ENCODE peak calls at places on chromosomes 2 and 18, in eight cellular contexts. T is astrocyte of the spinal cord; H is cardiac muscle cell; F is thoracic aorta; X is sigmoid colon; U is OCI-LY7; C is CD8-positive, alpha-beta T cell; E is MM.1S. L is an unnamed sample.

GRCh38 chr2:20236496-20236895 is 11.6 kb upstream of the SDC1 start:
- DNase-seq in T (no peak), H (no peak), E (no peak), F (no peak), X (no peak), C (no peak), U (no peak), L (no peak)

GRCh38 chr18:55246278-55246677 is 287.0 kb upstream of the CCDC68 start:
- DNase-seq in X (no peak), E (no peak), U (no peak), T (no peak), F (no peak), H (no peak), C (no peak), L (no peak)

GRCh38 chr2:102208774-102209173 is 22.0 kb downstream of the IL1RL2 start:
- DNase-seq in F (no peak), C (no peak), U (no peak), E (no peak), T (no peak), H (no peak), X (no peak), L (no peak)

GRCh38 chr18:47968006-47968676 is 37.7 kb upstream of the SMAD2 start:
- DNase-seq in X (no peak), H (peak), T (peak), F (no peak), E (no peak), C (no peak), U (no peak), L (no peak)

GRCh38 chr18:58669731-58670379 is 1.4 kb upstream of the MALT1 start:
- DNase-seq in C (no peak), U (no peak), T (peak), F (no peak), X (no peak), H (no peak), E (no peak), L (no peak)

GRCh38 chr18:78323453-78324230 is 656.0 kb upstream of the SALL3 start:
- DNase-seq in C (no peak), U (no peak), H (no peak), X (no peak), T (no peak), E (no peak), F (no peak), L (no peak)

GRCh38 chr18:46297124-46297523 is 192.9 kb downstream of the HAUS1 start:
- DNase-seq in E (no peak), H (no peak), T (no peak), C (no peak), F (no peak), U (no peak), X (no peak), L (no peak)

GRCh38 chr2:174939046-174939445 is 66.1 kb downstream of the CHN1 start:
- DNase-seq in F (no peak), X (no peak), E (no peak), T (peak), U (no peak), H (no peak), C (no peak), L (no peak)

GRCh38 chr2:100744589-100744988 is 75.3 kb upstream of the NPAS2 start:
- DNase-seq in C (no peak), T (peak), E (no peak), F (no peak), U (no peak), X (no peak), H (no peak), L (no peak)

GRCh38 chr2:6524678-6525367 is 340.9 kb downstream of the CMPK2 start:
- DNase-seq in E (no peak), C (no peak), H (peak), U (no peak), X (no peak), F (no peak), T (peak), L (no peak)

GRCh38 chr2:28558421-28558820 is 62.6 kb downstream of the PLB1 start:
- DNase-seq in C (no peak), T (no peak), U (no peak), E (no peak), F (no peak), H (no peak), X (peak), L (no peak)

GRCh38 chr2:46267616-46268015 is 29.6 kb upstream of the EPAS1 start:
- DNase-seq in X (no peak), F (no peak), U (no peak), C (no peak), H (no peak), T (peak), E (no peak), L (no peak)

GRCh38 chr2:234163510-234163909 is 113.0 kb downstream of the SPP2 start:
- DNase-seq in F (no peak), C (no peak), T (no peak), X (no peak), H (no peak), E (peak), U (no peak), L (no peak)

GRCh38 chr18:79918089-79919011 is 33.1 kb downstream of the SLC66A2 start:
- DNase-seq in F (no peak), X (peak), C (no peak), T (no peak), U (no peak), E (no peak), H (no peak), L (no peak)

GRCh38 chr18:53864758-53865157 is 359.7 kb downstream of the MBD2 start:
- DNase-seq in U (no peak), F (no peak), E (no peak), X (no peak), T (no peak), C (no peak), H (peak), L (no peak)
- TF ChIP-seq CTCF in U (no peak), F (no peak), E (no peak), X (no peak), T (no peak), C (no peak), H (no peak), L (no peak)

GRCh38 chr2:25041307-25041927 is 459 bp upstream of the EFR3B start:
- DNase-seq in F (no peak), H (peak), E (peak), X (peak), C (peak), U (peak), T (peak), L (peak)
- TF ChIP-seq CTCF in F (peak), H (peak), E (peak), X (no peak), C (no peak), U (no peak), T (peak), L (peak)

GRCh38 chr2:73292316-73292905 is 937 bp downstream of the EGR4 start:
- DNase-seq in U (no peak), E (no peak), X (no peak), F (no peak), T (no peak), H (no peak), C (peak), L (no peak)

GRCh38 chr2:73291093-73291460 is 2.3 kb downstream of the EGR4 start:
- DNase-seq in U (no peak), X (no peak), E (peak), H (peak), T (peak), F (no peak), C (peak), L (peak)

GRCh38 chr2:73291461-73292315 is 1.7 kb downstream of the EGR4 start:
- DNase-seq in H (peak), F (no peak), C (no peak), E (no peak), T (no peak), U (no peak), X (no peak), L (no peak)

GRCh38 chr2:73289304-73289703 is 4.0 kb downstream of the EGR4 start:
- DNase-seq in T (no peak), X (no peak), U (peak), C (no peak), H (no peak), F (no peak), E (no peak), L (no peak)

GRCh38 chr2:73290049-73290839 is 3.1 kb downstream of the EGR4 start:
- DNase-seq in F (no peak), U (peak), C (peak), H (peak), E (peak), T (no peak), X (no peak), L (no peak)
- TF ChIP-seq CTCF in F (no peak), U (peak), C (peak), H (peak), E (peak), T (peak), X (no peak), L (peak)

GRCh38 chr2:213806125-213806726 is 522.0 kb downstream of the SPAG16 start:
- DNase-seq in U (peak), X (no peak), F (no peak), H (peak), C (no peak), E (peak), T (peak), L (no peak)
- TF ChIP-seq CTCF in U (peak), X (peak), F (peak), H (peak), C (no peak), E (peak), T (no peak), L (peak)

GRCh38 chr2:198928026-198928425 is 529.7 kb downstream of the SATB2 start:
- DNase-seq in E (no peak), X (no peak), F (no peak), C (no peak), U (no peak), H (no peak), T (no peak), L (no peak)

DNA sequence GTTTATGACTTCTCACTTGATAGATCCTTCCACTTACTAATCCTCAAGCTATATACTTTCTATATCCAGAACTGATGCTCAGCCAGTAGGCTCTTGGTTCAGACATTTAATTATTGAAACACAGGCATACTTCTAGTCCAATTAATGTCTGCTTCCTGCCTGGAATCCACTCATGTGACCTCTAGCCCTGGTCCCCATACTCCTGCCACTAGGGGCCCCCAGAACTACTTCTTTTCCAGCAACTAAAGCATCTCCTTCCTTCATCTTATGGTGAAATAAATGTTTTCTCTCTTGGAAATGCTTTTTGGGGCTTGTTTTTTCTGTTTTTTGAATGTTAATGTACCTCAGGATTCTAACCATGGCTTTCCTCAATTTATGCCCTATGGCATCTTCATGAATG is 527.6 kb downstream of the SATB2 start:
- DNase-seq in C (no peak), H (no peak), X (no peak), E (peak), T (no peak), U (peak), F (no peak), L (no peak)
- TF ChIP-seq CTCF in C (no peak), H (no peak), X (no peak), E (peak), T (no peak), U (peak), F (no peak), L (peak)

GRCh38 chr2:182031956-182032355 is 46.3 kb downstream of the PPP1R1C start:
- DNase-seq in F (no peak), T (no peak), X (no peak), C (no peak), E (no peak), H (no peak), U (no peak), L (no peak)

GRCh38 chr2:182038579-182038978 is 52.9 kb downstream of the PPP1R1C start:
- DNase-seq in U (no peak), E (no peak), F (no peak), H (no peak), T (peak), X (no peak), C (no peak), L (no peak)

DNA sequence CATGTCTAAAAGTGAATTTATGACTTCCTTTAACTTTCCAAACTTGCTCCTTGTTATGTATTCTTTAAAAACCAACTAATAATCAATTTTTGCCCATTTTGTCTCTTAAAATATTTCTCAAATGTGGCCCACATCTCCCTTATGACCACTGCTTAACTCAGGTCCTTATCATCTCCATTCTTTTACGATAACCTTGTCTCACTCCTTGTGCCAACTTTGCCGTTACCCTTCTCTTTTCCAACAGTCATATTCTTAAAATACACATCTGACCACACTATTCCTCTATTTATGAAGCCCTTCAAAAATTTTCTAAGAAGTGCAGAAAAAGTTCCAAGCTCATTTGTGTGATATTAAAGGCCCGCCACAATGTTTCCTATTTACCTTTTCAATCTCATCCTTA is 47.8 kb downstream of the PPP1R1C start:
- DNase-seq in F (no peak), T (no peak), H (no peak), X (no peak), U (no peak), C (no peak), E (no peak), L (no peak)
- TF ChIP-seq CTCF in F (no peak), T (no peak), H (no peak), X (no peak), U (no peak), C (no peak), E (no peak), L (no peak)

DNA sequence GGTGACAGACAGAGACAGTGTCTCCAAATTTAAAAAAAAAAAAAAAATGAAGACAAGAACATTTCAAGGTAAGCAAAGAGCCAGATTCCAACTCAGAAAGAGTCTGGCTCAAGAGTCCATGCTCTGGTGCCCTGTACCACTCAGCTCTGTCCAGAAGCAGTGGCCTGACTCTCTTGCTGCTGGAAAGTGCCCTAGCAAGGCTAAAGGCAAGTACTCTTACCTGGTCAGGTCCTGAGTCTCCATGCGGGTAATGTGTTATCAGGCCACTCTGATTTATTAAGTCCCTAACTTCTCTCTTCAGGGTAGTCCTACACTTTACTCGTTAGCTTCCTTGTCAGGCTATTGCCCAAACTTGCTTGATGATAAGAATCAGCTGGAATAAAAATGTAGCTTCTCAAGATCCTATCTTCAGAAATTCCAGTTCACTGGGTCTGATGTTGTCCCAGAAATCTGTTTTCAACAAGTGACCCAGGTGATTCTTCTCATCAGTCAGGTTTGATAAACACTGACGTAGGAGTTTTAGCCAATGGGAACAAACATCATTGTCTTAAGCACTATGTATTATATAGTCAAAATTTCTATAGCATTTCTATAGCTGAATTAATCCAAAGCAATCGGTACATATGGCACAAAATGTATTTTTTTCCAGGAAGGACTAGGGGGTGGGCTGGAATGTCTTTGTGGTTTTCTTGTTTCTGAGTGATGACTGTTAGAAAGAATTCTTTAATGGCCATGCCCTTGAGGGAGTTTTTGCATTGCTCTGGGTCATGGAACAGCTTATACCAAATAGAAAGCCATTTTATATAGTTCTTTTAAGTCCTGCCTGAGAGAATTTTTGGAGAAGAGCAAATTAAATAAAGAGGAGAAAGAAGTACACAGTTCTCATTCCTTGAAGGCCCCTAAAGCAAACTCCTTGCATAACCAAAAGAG is 139.9 kb upstream of the DNMT3A start:
- DNase-seq in H (no peak), C (no peak), U (no peak), E (no peak), X (no peak), F (no peak), T (peak), L (no peak)
- TF ChIP-seq CTCF in H (no peak), C (no peak), U (no peak), E (no peak), X (no peak), F (no peak), T (no peak), L (no peak)

GRCh38 chr2:88834376-88834775 is 142.9 kb downstream of the RPIA start:
- DNase-seq in U (no peak), E (no peak), X (no peak), C (no peak), F (no peak), T (no peak), H (no peak), L (no peak)

GRCh38 chr2:88831071-88831791 is 139.8 kb downstream of the RPIA start:
- DNase-seq in H (no peak), T (peak), C (no peak), U (peak), F (no peak), E (no peak), X (no peak), L (no peak)

GRCh38 chr2:88832992-88833389 is 141.5 kb downstream of the RPIA start:
- DNase-seq in X (no peak), E (no peak), H (no peak), U (peak), F (no peak), C (no peak), T (no peak), L (no peak)

GRCh38 chr2:88831792-88832248 is 140.3 kb downstream of the RPIA start:
- DNase-seq in U (peak), X (no peak), C (peak), F (no peak), T (peak), E (peak), H (peak), L (no peak)

DNA sequence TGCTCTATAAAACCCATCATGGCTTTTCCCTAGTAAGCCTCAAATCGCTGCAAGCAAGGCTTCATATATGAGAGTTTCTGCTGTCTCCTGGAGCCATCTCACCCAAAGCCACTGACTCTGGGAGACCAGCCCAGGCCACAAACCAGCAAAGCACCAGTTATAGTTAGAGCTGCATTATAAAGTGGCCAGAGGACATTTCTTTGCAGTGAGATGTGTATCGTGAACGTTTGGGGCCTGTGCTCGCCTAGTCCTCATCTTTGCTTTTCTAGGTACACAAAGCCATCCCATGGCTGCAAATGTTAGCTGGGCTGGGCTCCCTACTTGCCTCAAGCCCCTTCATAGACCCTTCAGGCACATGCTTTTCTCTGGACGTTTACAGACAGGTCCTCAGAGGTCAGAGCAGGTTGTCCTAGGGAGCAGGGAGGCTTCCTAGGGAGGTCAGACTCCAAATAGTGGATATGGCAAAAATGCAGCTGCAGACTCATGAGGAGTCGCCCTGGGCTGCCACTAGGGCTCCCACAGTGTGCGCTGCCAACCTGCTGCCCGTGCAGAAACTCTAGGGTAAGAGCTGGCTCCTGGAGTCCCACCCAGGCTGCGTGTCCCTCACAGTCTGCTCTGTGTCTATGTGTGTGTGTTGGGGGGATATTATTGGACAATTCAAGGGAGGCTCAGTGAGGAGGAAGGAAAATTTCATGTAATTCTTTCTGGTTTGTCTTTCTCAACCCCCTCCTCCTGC is 141.0 kb downstream of the RPIA start:
- DNase-seq in U (peak), E (no peak), T (no peak), F (no peak), H (no peak), C (no peak), X (no peak), L (no peak)
- TF ChIP-seq CTCF in U (peak), E (no peak), T (no peak), F (no peak), H (no peak), C (no peak), X (no peak), L (no peak)

L was measured in neural crest cell.